ENCODE peak calls at places on chromosomes 7 and 10, in seven cellular contexts. H is psoas muscle; S is RWPE2; A is AG04449; G is H1; Z is OCI-LY7; M is naive thymus-derived CD4-positive, alpha-beta T cell. Y is an unnamed sample.
A peak's percentile ranks its signal among the peaks of the same experiment; 100 is the strongest.

GRCh38 chr7:149690688-149691446 is 82.5 kb downstream of the ZNF467 start:
- DNase-seq in H (peak; percentile 21), S (no peak), A (peak; percentile 52), G (peak; percentile 97), Z (no peak), M (no peak), Y (no peak)

GRCh38 chr7:86708334-86708733 is 64.6 kb downstream of the GRM3 start:
- DNase-seq in H (no peak), S (no peak), A (no peak), G (peak; percentile 45), Z (no peak), M (no peak), Y (no peak)

GRCh38 chr7:5625938-5626337 is 155.5 kb downstream of the RNF216 start:
- DNase-seq in H (no peak), S (no peak), A (peak; percentile 74), G (no peak), Z (no peak), M (no peak), Y (no peak)

GRCh38 chr10:17851611-17852010 is 42.5 kb downstream of the MRC1 start:
- DNase-seq in H (peak; percentile 55), S (no peak), A (no peak), G (no peak), Z (no peak), M (no peak), Y (no peak)

GRCh38 chr10:126011995-126012394 is 115.6 kb downstream of the FANK1 start:
- DNase-seq in H (no peak), S (no peak), A (no peak), G (no peak), Z (no peak), M (no peak), Y (no peak)

GRCh38 chr7:157789094-157789493 is 452.3 kb downstream of the DNAJB6 start:
- DNase-seq in H (no peak), S (peak; percentile 36), A (no peak), G (no peak), Z (no peak), M (no peak), Y (no peak)

GRCh38 chr10:72316748-72317435 is 37.8 kb downstream of the DNAJB12 start:
- DNase-seq in H (peak; percentile 73), S (no peak), A (no peak), G (no peak), Z (peak; percentile 74), M (peak; percentile 39), Y (peak; percentile 59)

GRCh38 chr7:85512802-85513201 is 325.9 kb upstream of the SEMA3D start:
- DNase-seq in H (no peak), S (no peak), A (no peak), G (no peak), Z (no peak), M (no peak), Y (no peak)

GRCh38 chr7:157013602-157014549 is 3.4 kb upstream of the MNX1 start:
- DNase-seq in H (no peak), S (no peak), A (no peak), G (peak; percentile 58), Z (no peak), M (no peak), Y (no peak)

GRCh38 chr7:55369427-55369826 is 4.3 kb downstream of the LANCL2 start:
- DNase-seq in H (no peak), S (no peak), A (peak; percentile 83), G (no peak), Z (no peak), M (no peak), Y (no peak)

GRCh38 chr7:80816806-80817205 is 102.0 kb downstream of the SEMA3C start:
- DNase-seq in H (no peak), S (no peak), A (no peak), G (no peak), Z (no peak), M (no peak), Y (no peak)

GRCh38 chr7:76515999-76516443 is 5.7 kb downstream of the UPK3B start:
- DNase-seq in H (no peak), S (no peak), A (no peak), G (no peak), Z (peak; percentile 17), M (no peak), Y (peak; percentile 37)

GRCh38 chr7:64463636-64464375 is 99.1 kb downstream of the ZNF680 start:
- DNase-seq in H (peak; percentile 70), S (peak; percentile 38), A (no peak), G (no peak), Z (no peak), M (peak; percentile 11), Y (peak; percentile 25)

DNA sequence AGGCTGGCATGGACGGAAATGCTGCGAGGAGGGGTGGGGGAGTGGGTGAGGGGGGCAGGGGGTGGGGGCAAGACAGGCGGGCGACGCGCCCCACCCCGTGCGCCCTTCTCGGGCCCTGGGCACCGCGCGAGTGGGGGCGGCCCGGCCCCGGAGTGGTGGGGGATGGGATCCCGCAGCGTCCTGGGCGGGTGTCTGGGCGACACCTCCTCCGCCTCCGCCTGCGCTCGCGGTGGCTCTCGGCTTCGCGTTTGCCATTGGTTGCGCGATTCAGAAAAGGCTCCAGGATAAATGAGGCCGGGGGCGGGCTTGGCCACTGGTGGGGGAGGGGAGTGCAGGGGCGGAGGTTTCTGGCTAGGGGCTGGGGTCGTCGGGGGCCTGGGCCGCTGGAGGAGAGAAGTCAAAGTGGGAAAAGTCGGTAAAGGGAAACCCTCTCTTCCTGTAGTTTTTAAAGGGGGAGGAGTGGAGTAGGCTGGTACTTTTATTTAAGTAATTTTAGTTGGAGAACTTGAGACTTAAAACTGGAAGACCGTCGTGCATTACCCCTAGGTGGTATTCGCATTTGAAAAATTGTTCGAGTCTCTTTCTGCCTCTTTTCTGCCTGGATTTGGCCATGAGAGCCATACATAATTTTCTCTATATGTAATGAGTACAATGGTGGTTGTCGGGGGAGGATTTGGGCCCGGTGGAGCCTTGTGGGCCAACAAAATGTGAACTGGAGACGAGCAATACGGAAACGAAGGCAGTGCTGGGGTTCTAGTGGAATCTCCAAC is 984 bp upstream of the IGF2BP3 start:
- DNase-seq in H (no peak), S (peak; percentile 88), A (no peak), G (peak; percentile 89), Z (peak; percentile 93), M (no peak), Y (peak; percentile 31)
- H3K4me3 ChIP-seq in H (peak overlapping the region; percentile 58), S (peak overlapping the region; percentile 56), A (peak overlapping the region; percentile 71), G (peak overlapping the region; percentile 90), Z (peak overlapping the region; percentile 85), M (no peak overlapping the region), Y (no peak overlapping the region)

DNA sequence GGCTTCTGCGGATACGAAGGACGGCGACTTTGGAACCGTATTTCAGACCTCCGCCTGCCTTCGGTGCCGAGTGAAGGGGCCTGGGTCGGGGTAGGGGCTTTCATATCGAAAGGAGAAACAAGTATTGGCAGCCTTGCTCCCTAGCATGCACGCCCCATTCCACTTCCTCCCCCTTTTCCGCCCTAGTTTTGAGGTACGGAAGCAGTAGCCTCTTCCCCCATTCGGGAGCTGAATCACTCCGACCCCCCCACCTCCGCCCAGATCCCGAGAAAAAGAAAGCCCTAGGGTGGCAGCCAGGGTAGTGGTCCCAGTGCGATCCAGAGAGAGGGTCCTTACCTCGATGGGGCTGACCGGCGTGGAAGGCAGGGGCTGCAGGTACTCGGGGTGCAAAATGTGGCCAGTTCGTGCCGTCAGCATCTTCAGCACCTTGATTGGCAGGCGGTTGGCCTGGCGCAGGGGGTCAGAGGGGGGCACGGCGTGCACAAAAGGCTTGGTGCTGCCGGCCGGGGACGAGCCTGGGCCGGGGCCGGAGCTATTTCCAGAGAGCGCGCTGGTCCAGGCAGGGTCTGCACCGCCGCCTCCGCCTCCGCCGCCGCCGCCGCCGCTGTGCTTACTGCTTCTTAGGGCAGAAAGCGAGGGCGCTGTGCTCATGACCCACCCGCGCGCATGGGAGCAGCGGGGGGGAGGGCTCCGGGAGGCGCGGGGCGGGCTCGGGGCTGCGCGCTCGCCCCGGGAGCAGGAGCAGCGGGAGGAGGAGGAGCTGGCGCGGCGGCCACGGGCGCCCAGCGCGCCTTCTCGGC is 595 bp downstream of the ZNF503 start:
- DNase-seq in H (peak; percentile 63), S (no peak), A (no peak), G (peak; percentile 70), Z (no peak), M (no peak), Y (no peak)
- H3K4me3 ChIP-seq in H (peak overlapping the region; percentile 90), S (peak overlapping the region; percentile 62), A (peak overlapping the region; percentile 96), G (peak overlapping the region; percentile 62), Z (no peak overlapping the region), M (peak overlapping the region; percentile 47), Y (peak overlapping the region; percentile 66)

GRCh38 chr7:108003591-108003935 is 602 bp upstream of the LAMB1 start:
- DNase-seq in H (no peak), S (no peak), A (no peak), G (no peak), Z (no peak), M (no peak), Y (no peak)
- H3K4me3 ChIP-seq in H (peak overlapping the region; percentile 68), S (peak overlapping the region; percentile 58), A (peak overlapping the region; percentile 82), G (peak overlapping the region; percentile 71), Z (no peak overlapping the region), M (no peak overlapping the region), Y (no peak overlapping the region)

DNA sequence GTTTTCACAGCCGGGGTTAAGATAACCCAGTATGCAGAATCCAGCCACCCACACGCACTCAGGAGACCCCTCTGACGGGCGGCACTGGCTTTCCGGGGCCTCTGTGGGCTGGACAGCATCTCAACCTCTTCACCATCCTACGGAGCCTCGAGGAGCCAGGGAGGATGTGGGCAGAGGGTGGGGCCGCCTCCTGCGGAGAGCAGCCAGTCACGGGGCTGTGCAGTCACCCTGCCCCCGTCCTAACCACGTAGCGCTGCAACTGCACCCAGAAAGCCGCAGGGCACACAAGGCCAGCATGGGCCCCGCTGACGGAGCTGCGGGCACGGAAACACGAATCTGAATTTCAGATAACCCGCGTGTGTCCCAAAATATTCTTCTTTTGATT is 270.3 kb downstream of the ELFN1 start:
- DNase-seq in H (peak; percentile 56), S (no peak), A (no peak), G (no peak), Z (peak; percentile 80), M (peak; percentile 98), Y (peak; percentile 97)
- H3K4me3 ChIP-seq in H (no peak overlapping the region), S (no peak overlapping the region), A (no peak overlapping the region), G (no peak overlapping the region), Z (peak overlapping the region; percentile 9), M (peak overlapping the region; percentile 91), Y (peak overlapping the region; percentile 97)

DNA sequence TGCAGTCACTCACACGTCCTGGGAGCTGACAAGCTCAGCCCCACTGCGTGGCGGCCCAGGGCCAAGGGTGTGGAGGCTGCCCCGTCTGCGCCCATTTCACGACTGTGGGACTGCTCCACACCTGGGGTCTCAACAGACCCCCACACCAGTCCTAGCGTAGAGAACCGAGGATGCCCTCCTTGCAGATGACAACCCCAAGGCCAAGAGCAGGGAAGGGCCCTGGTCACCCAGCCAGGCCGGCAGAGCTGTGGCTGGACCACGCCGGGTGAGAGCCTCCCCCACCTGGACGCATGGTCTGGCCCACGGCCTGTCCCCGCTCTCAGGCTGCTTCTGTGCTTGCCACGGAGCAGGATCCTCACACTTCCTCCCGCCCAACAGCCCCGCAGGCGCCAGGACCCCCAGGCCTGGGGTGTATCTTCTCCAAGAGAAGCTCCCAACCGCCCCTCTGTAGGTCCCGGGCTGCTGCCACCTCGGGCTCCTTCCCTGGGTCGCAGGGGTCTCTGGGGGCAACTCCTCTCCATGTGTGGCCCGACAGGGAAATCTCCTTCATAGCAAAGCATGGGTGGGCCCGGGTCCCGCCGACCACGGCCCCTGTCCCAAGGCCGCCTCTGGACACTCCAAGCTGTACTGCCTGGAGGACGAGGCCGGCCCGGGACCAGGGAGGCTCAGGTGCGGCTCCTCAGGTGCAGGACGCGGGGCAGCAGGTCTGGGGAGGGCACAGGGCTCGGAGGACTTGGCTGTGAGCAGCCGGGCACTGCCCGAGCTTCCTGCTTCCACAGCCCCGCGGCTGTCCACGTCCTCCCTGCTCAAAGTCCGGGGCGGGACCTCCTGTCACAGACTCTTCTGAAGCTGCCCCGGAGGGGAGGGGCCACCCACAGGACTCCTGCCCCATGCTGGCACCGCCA is 88.8 kb downstream of the FOXL3 start:
- DNase-seq in H (no peak), S (peak; percentile 64), A (no peak), G (no peak), Z (no peak), M (no peak), Y (no peak)
- H3K4me3 ChIP-seq in H (peak overlapping the region; percentile 58), S (no peak overlapping the region), A (no peak overlapping the region), G (peak overlapping the region; percentile 43), Z (no peak overlapping the region), M (no peak overlapping the region), Y (no peak overlapping the region)

Y was measured in CD4-positive, alpha-beta memory T cell.